ENCODE peak calls at places on chromosomes 13 and 19, in five cellular contexts. One of them, this sample, is unnamed.

GRCh38 chr19:55322495-55322894 is 2.6 kb downstream of the TMEM150B start:
- DNase-seq in K562: no peak
- DNase-seq in HCT116: no peak
- DNase-seq in SK-N-SH: no peak
- DNase-seq in GM12878: no peak
- DNase-seq in this sample: no peak

GRCh38 chr19:13579388-13580060 is 73.2 kb upstream of the CACNA1A start:
- DNase-seq in K562: peak
- DNase-seq in HCT116: no peak
- DNase-seq in SK-N-SH: no peak
- DNase-seq in GM12878: no peak
- DNase-seq in this sample: no peak

GRCh38 chr19:47226426-47227346 is 4.3 kb downstream of the BBC3 start:
- DNase-seq in K562: peak
- DNase-seq in HCT116: peak
- DNase-seq in SK-N-SH: peak
- DNase-seq in GM12878: peak
- DNase-seq in this sample: no peak

GRCh38 chr13:85241045-85241444 is 558.2 kb downstream of the SLITRK6 start:
- DNase-seq in K562: no peak
- DNase-seq in HCT116: peak
- DNase-seq in SK-N-SH: no peak
- DNase-seq in GM12878: no peak
- DNase-seq in this sample: no peak

GRCh38 chr13:107375701-107376350 is 807.9 kb upstream of the ARGLU1 start:
- DNase-seq in K562: no peak
- DNase-seq in HCT116: no peak
- DNase-seq in SK-N-SH: no peak
- DNase-seq in GM12878: no peak
- DNase-seq in this sample: no peak

GRCh38 chr19:47471733-47472457 is at the start of gene SLC8A2:
- DNase-seq in K562: peak
- DNase-seq in HCT116: peak
- DNase-seq in SK-N-SH: peak
- DNase-seq in GM12878: no peak
- DNase-seq in this sample: peak

GRCh38 chr13:20188649-20189553 is 3.8 kb downstream of the GJB2 start:
- DNase-seq in K562: peak
- DNase-seq in HCT116: no peak
- DNase-seq in SK-N-SH: peak
- DNase-seq in GM12878: no peak
- DNase-seq in this sample: peak

GRCh38 chr13:107360010-107360409 is 792.1 kb upstream of the ARGLU1 start:
- DNase-seq in K562: no peak
- DNase-seq in HCT116: no peak
- DNase-seq in SK-N-SH: no peak
- DNase-seq in GM12878: no peak
- DNase-seq in this sample: no peak

GRCh38 chr13:110712081-110712848 is 1.2 kb upstream of the ING1 start:
- DNase-seq in K562: peak
- DNase-seq in HCT116: peak
- DNase-seq in SK-N-SH: peak
- DNase-seq in GM12878: peak
- DNase-seq in this sample: peak

GRCh38 chr13:33138441-33138840 is 122.2 kb downstream of the KL start:
- DNase-seq in K562: no peak
- DNase-seq in HCT116: no peak
- DNase-seq in SK-N-SH: no peak
- DNase-seq in GM12878: no peak
- DNase-seq in this sample: no peak

GRCh38 chr13:95643814-95644598 is 500 bp downstream of the DZIP1 start:
- DNase-seq in K562: no peak
- DNase-seq in HCT116: no peak
- DNase-seq in SK-N-SH: peak
- DNase-seq in GM12878: no peak
- DNase-seq in this sample: no peak

GRCh38 chr13:74891610-74892009 is 590.4 kb downstream of the TBC1D4 start:
- DNase-seq in K562: no peak
- DNase-seq in HCT116: no peak
- DNase-seq in SK-N-SH: no peak
- DNase-seq in GM12878: no peak
- DNase-seq in this sample: no peak

GRCh38 chr13:113224486-113224885 is 15.1 kb downstream of the CUL4A start:
- DNase-seq in K562: no peak
- DNase-seq in HCT116: no peak
- DNase-seq in SK-N-SH: no peak
- DNase-seq in GM12878: no peak
- DNase-seq in this sample: no peak

GRCh38 chr13:44710576-44710975 is 134.4 kb upstream of the TSC22D1 start:
- DNase-seq in K562: no peak
- DNase-seq in HCT116: peak
- DNase-seq in SK-N-SH: no peak
- DNase-seq in GM12878: peak
- DNase-seq in this sample: no peak

GRCh38 chr19:35267818-35268545 is 780 bp upstream of the USF2 start:
- DNase-seq in K562: peak
- DNase-seq in HCT116: peak
- DNase-seq in SK-N-SH: peak
- DNase-seq in GM12878: no peak
- DNase-seq in this sample: no peak

GRCh38 chr13:75250526-75251183 is 231.3 kb downstream of the TBC1D4 start:
- DNase-seq in K562: no peak
- DNase-seq in HCT116: no peak
- DNase-seq in SK-N-SH: no peak
- DNase-seq in GM12878: no peak
- DNase-seq in this sample: no peak

GRCh38 chr19:24098359-24098758 is 11.4 kb downstream of the ZNF254 start:
- DNase-seq in K562: no peak
- DNase-seq in HCT116: no peak
- DNase-seq in SK-N-SH: no peak
- DNase-seq in GM12878: no peak
- DNase-seq in this sample: no peak

GRCh38 chr19:46607441-46607841 is 6.3 kb downstream of the CALM3 start:
- DNase-seq in K562: no peak
- DNase-seq in HCT116: no peak
- DNase-seq in SK-N-SH: peak
- DNase-seq in GM12878: no peak
- DNase-seq in this sample: no peak

GRCh38 chr13:77749481-77749880 is 52.0 kb downstream of the SLAIN1 start:
- DNase-seq in K562: no peak
- DNase-seq in HCT116: no peak
- DNase-seq in SK-N-SH: no peak
- DNase-seq in GM12878: no peak
- DNase-seq in this sample: no peak

GRCh38 chr19:41376241-41376997 is at the start of gene TMEM91:
- DNase-seq in K562: no peak
- DNase-seq in HCT116: no peak
- DNase-seq in SK-N-SH: peak
- DNase-seq in GM12878: no peak
- DNase-seq in this sample: no peak

GRCh38 chr19:51365211-51366049 is 758 bp downstream of the ETFB start:
- DNase-seq in K562: peak
- DNase-seq in HCT116: no peak
- DNase-seq in SK-N-SH: no peak
- DNase-seq in GM12878: no peak
- DNase-seq in this sample: no peak

GRCh38 chr13:91381371-91381770 is 17.1 kb upstream of the GPC5 start:
- DNase-seq in K562: no peak
- DNase-seq in HCT116: no peak
- DNase-seq in SK-N-SH: peak
- DNase-seq in GM12878: no peak
- DNase-seq in this sample: no peak

GRCh38 chr19:49679832-49680472 is 2.9 kb downstream of the PRMT1 start:
- DNase-seq in K562: no peak
- DNase-seq in HCT116: no peak
- DNase-seq in SK-N-SH: no peak
- DNase-seq in GM12878: no peak
- DNase-seq in this sample: no peak

GRCh38 chr19:41711376-41712261 is 3.2 kb downstream of the CEACAM5 start:
- DNase-seq in K562: no peak
- DNase-seq in HCT116: no peak
- DNase-seq in SK-N-SH: no peak
- DNase-seq in GM12878: no peak
- DNase-seq in this sample: no peak

GRCh38 chr13:48542138-48542537 is 9.3 kb upstream of the RCBTB2 start:
- DNase-seq in K562: no peak
- DNase-seq in HCT116: no peak
- DNase-seq in SK-N-SH: no peak
- DNase-seq in GM12878: no peak
- DNase-seq in this sample: no peak

GRCh38 chr19:33488826-33489225 is 32.8 kb downstream of the PEPD start:
- DNase-seq in K562: no peak
- DNase-seq in HCT116: no peak
- DNase-seq in SK-N-SH: no peak
- DNase-seq in GM12878: no peak
- DNase-seq in this sample: no peak

GRCh38 chr13:45807520-45808099 is 43.9 kb downstream of the SIAH3 start:
- DNase-seq in K562: peak
- DNase-seq in HCT116: peak
- DNase-seq in SK-N-SH: peak
- DNase-seq in GM12878: peak
- DNase-seq in this sample: no peak

DNA sequence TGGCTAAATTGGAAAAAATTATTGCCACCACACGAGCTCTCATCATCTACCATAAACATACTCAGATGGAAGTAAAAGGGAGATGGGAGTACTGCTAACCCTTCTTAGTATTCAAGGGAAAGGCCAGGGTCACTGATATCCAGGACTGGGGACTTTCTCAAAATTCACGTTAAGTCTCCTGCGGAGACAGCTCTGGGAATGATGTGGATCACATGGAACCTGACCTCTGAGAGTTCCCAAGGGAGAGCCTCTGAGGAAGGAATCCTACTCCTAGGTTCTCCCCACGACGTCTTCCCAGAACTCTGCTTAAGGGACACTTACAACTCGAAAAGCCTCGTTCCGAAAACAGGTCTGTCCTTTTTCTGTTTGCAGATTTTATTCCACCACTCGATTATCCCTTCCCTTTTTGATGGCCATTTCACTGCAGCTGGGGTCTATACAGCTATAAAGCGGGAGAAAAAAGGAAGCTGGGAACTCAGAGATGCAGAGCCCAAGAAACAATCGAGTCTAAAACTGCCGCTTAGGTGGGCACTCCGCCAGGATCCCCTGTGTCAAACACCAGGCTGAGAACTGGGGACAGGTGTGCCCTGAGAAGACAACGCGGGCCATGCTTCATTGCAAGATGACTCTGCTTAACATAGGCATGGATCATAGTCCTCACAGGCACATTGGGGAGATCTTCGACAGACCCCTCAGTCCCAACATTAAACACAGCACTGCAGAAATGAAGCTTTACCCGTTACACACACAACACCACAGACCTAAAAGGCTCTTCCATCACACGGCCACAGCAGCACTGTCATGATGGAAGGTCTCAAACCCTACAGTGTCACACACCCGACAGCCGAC is 823 bp upstream of the ZNF567 start:
- DNase-seq in K562: no peak
- DNase-seq in HCT116: no peak
- DNase-seq in SK-N-SH: no peak
- DNase-seq in GM12878: no peak
- DNase-seq in this sample: peak
- TF ChIP-seq YY1 in K562: no peak
- TF ChIP-seq YY1 in HCT116: no peak
- TF ChIP-seq YY1 in SK-N-SH: no peak
- TF ChIP-seq YY1 in GM12878: no peak
- TF ChIP-seq YY1 in this sample: no peak

GRCh38 chr19:3743486-3743885 is 18.0 kb downstream of the APBA3 start:
- DNase-seq in K562: peak
- DNase-seq in HCT116: no peak
- DNase-seq in SK-N-SH: no peak
- DNase-seq in GM12878: no peak
- DNase-seq in this sample: no peak
- TF ChIP-seq YY1 in K562: no peak
- TF ChIP-seq YY1 in HCT116: no peak
- TF ChIP-seq YY1 in SK-N-SH: no peak
- TF ChIP-seq YY1 in GM12878: no peak
- TF ChIP-seq YY1 in this sample: no peak

GRCh38 chr19:2477732-2478191 is 1.8 kb downstream of the GADD45B start:
- DNase-seq in K562: no peak
- DNase-seq in HCT116: no peak
- DNase-seq in SK-N-SH: no peak
- DNase-seq in GM12878: no peak
- DNase-seq in this sample: no peak
- TF ChIP-seq YY1 in K562: no peak
- TF ChIP-seq YY1 in HCT116: no peak
- TF ChIP-seq YY1 in SK-N-SH: no peak
- TF ChIP-seq YY1 in GM12878: no peak
- TF ChIP-seq YY1 in this sample: no peak

GRCh38 chr13:61276401-61276800 is 139.2 kb downstream of the PCDH20 start:
- DNase-seq in K562: no peak
- DNase-seq in HCT116: no peak
- DNase-seq in SK-N-SH: no peak
- DNase-seq in GM12878: no peak
- DNase-seq in this sample: no peak
- TF ChIP-seq YY1 in K562: no peak
- TF ChIP-seq YY1 in HCT116: no peak
- TF ChIP-seq YY1 in SK-N-SH: no peak
- TF ChIP-seq YY1 in GM12878: no peak
- TF ChIP-seq YY1 in this sample: no peak

GRCh38 chr19:16328824-16329482 is 4.3 kb downstream of the KLF2 start:
- DNase-seq in K562: no peak
- DNase-seq in HCT116: no peak
- DNase-seq in SK-N-SH: no peak
- DNase-seq in GM12878: no peak
- DNase-seq in this sample: no peak
- TF ChIP-seq YY1 in K562: no peak
- TF ChIP-seq YY1 in HCT116: no peak
- TF ChIP-seq YY1 in SK-N-SH: no peak
- TF ChIP-seq YY1 in GM12878: no peak
- TF ChIP-seq YY1 in this sample: no peak

DNA sequence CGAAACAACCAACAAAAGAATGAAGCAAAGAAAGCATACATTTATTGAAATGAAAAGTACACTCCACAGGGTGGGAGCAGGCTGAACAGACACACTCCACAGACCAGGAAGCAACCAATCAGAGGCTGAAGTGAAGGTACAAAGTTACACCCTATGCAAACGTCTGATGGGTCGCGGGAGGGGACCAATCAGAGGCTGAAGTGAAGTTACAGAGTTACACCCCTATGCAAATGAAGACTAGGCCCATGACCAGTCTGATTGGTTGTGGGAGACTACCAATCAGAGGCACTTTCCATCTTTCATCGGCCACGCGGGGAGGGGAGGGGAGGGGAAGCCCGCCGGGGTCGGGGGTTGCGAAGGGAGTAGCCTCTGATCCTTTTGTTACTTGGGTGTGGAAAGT is 12.4 kb upstream of the FBL start:
- DNase-seq in K562: no peak
- DNase-seq in HCT116: no peak
- DNase-seq in SK-N-SH: no peak
- DNase-seq in GM12878: no peak
- DNase-seq in this sample: no peak
- TF ChIP-seq YY1 in K562: no peak
- TF ChIP-seq YY1 in HCT116: no peak
- TF ChIP-seq YY1 in SK-N-SH: no peak
- TF ChIP-seq YY1 in GM12878: no peak
- TF ChIP-seq YY1 in this sample: no peak

GRCh38 chr19:1945899-1946298 is 4.9 kb downstream of the CSNK1G2 start:
- DNase-seq in K562: peak
- DNase-seq in HCT116: no peak
- DNase-seq in SK-N-SH: peak
- DNase-seq in GM12878: no peak
- DNase-seq in this sample: no peak
- TF ChIP-seq YY1 in K562: no peak
- TF ChIP-seq YY1 in HCT116: no peak
- TF ChIP-seq YY1 in SK-N-SH: no peak
- TF ChIP-seq YY1 in GM12878: no peak
- TF ChIP-seq YY1 in this sample: no peak

GRCh38 chr19:6481541-6482342 is at the start of gene DENND1C:
- DNase-seq in K562: peak
- DNase-seq in HCT116: no peak
- DNase-seq in SK-N-SH: peak
- DNase-seq in GM12878: peak
- DNase-seq in this sample: peak
- TF ChIP-seq YY1 in K562: no peak
- TF ChIP-seq YY1 in HCT116: peak
- TF ChIP-seq YY1 in SK-N-SH: no peak
- TF ChIP-seq YY1 in GM12878: peak
- TF ChIP-seq YY1 in this sample: no peak